ENCODE peak calls at places on chromosomes 12 and 14, in nine cellular contexts. V, B, Y, Z, U, E, M, A and H are unnamed samples.

GRCh38 chr12:12925383-12925782 is 26.6 kb downstream of the GPRC5D start:
- DNase-seq in V (no peak), B (no peak), Y (no peak), Z (no peak), U (no peak), E (no peak), M (peak; percentile 47), A (no peak), H (no peak)

GRCh38 chr12:76784600-76785051 is 20.7 kb downstream of the ZDHHC17 start:
- DNase-seq in V (no peak), B (no peak), Y (no peak), Z (peak; percentile 21), U (peak; percentile 24), E (no peak), M (peak; percentile 70), A (no peak), H (no peak)

GRCh38 chr14:73774671-73775070 is 60.5 kb upstream of the PNMA1 start:
- DNase-seq in V (no peak), B (no peak), Y (no peak), Z (no peak), U (no peak), E (no peak), M (no peak), A (no peak), H (no peak)

GRCh38 chr12:45248095-45248494 is 32.2 kb downstream of the ANO6 start:
- DNase-seq in V (no peak), B (no peak), Y (no peak), Z (no peak), U (no peak), E (no peak), M (no peak), A (no peak), H (no peak)

GRCh38 chr14:38042356-38042755 is 165.3 kb upstream of the SSTR1 start:
- DNase-seq in V (no peak), B (no peak), Y (peak; percentile 49), Z (peak; percentile 32), U (peak; percentile 61), E (no peak), M (peak; percentile 36), A (no peak), H (no peak)

GRCh38 chr12:51191516-51192283 is 18.8 kb upstream of the TFCP2 start:
- DNase-seq in V (no peak), B (no peak), Y (no peak), Z (no peak), U (no peak), E (no peak), M (no peak), A (no peak), H (no peak)

GRCh38 chr14:76687611-76688372 is 73.5 kb upstream of the VASH1 start:
- DNase-seq in V (no peak), B (no peak), Y (no peak), Z (peak; percentile 16), U (no peak), E (no peak), M (no peak), A (no peak), H (no peak)

GRCh38 chr14:52272375-52272774 is 4.9 kb downstream of the PTGDR start:
- DNase-seq in V (no peak), B (no peak), Y (peak; percentile 29), Z (peak; percentile 56), U (no peak), E (no peak), M (peak; percentile 61), A (no peak), H (no peak)

GRCh38 chr12:25590021-25590721 is 37.1 kb upstream of the LMNTD1 start:
- DNase-seq in V (no peak), B (no peak), Y (no peak), Z (no peak), U (no peak), E (no peak), M (no peak), A (no peak), H (no peak)